ENCODE peak calls at places on chromosomes 7 and 10, in ten cellular contexts. One of them, this sample, is unnamed. For H3K9me3, the result is how much of the 10 kb centered on the place peaks cover.

GRCh38 chr10:44913312-44914079 is 2.4 kb downstream of the TMEM72 start:
- DNase-seq in GM23248: no peak
- DNase-seq in neuronal stem cell: no peak
- DNase-seq in K562: peak
- DNase-seq in H9: no peak
- DNase-seq in mammary epithelial cell: no peak
- DNase-seq in PC-3: no peak
- DNase-seq in fibroblast of lung: no peak
- DNase-seq in trophoblast cell: no peak
- DNase-seq in GM12878: no peak
- DNase-seq in this sample: peak

GRCh38 chr10:80542053-80542452 is 4.4 kb downstream of the SH2D4B start:
- DNase-seq in H9: no peak
- DNase-seq in GM12878: no peak
- DNase-seq in neuronal stem cell: no peak
- DNase-seq in fibroblast of lung: no peak
- DNase-seq in GM23248: no peak
- DNase-seq in trophoblast cell: no peak
- DNase-seq in mammary epithelial cell: peak
- DNase-seq in PC-3: no peak
- DNase-seq in K562: no peak
- DNase-seq in this sample: no peak

GRCh38 chr7:35261476-35262285 is 7.8 kb upstream of the TBX20 start:
- DNase-seq in GM23248: no peak
- DNase-seq in K562: no peak
- DNase-seq in neuronal stem cell: no peak
- DNase-seq in GM12878: no peak
- DNase-seq in PC-3: no peak
- DNase-seq in fibroblast of lung: no peak
- DNase-seq in H9: peak
- DNase-seq in mammary epithelial cell: no peak
- DNase-seq in trophoblast cell: no peak
- DNase-seq in this sample: no peak

GRCh38 chr7:121537031-121537430 is 140.9 kb upstream of the FAM3C start:
- DNase-seq in H9: no peak
- DNase-seq in GM23248: peak
- DNase-seq in K562: no peak
- DNase-seq in PC-3: no peak
- DNase-seq in mammary epithelial cell: no peak
- DNase-seq in fibroblast of lung: no peak
- DNase-seq in neuronal stem cell: no peak
- DNase-seq in GM12878: no peak
- DNase-seq in trophoblast cell: no peak
- DNase-seq in this sample: no peak

GRCh38 chr7:102119213-102119651 is 167.4 kb upstream of the SH2B2 start:
- DNase-seq in GM12878: no peak
- DNase-seq in K562: no peak
- DNase-seq in H9: no peak
- DNase-seq in PC-3: no peak
- DNase-seq in fibroblast of lung: peak
- DNase-seq in trophoblast cell: no peak
- DNase-seq in mammary epithelial cell: peak
- DNase-seq in neuronal stem cell: no peak
- DNase-seq in GM23248: no peak
- DNase-seq in this sample: no peak

GRCh38 chr7:128676665-128677064 is 4.6 kb downstream of the GARIN1A start:
- DNase-seq in mammary epithelial cell: no peak
- DNase-seq in H9: no peak
- DNase-seq in fibroblast of lung: no peak
- DNase-seq in trophoblast cell: no peak
- DNase-seq in neuronal stem cell: no peak
- DNase-seq in K562: no peak
- DNase-seq in PC-3: no peak
- DNase-seq in GM12878: no peak
- DNase-seq in GM23248: no peak
- DNase-seq in this sample: no peak

GRCh38 chr10:6721964-6722615 is 142.0 kb upstream of the PRKCQ start:
- DNase-seq in neuronal stem cell: no peak
- DNase-seq in PC-3: peak
- DNase-seq in fibroblast of lung: peak
- DNase-seq in trophoblast cell: peak
- DNase-seq in GM23248: peak
- DNase-seq in K562: no peak
- DNase-seq in mammary epithelial cell: peak
- DNase-seq in H9: no peak
- DNase-seq in GM12878: no peak
- DNase-seq in this sample: no peak

GRCh38 chr10:114665873-114666272 is 7.8 kb upstream of the ABLIM1 start:
- DNase-seq in trophoblast cell: no peak
- DNase-seq in GM23248: no peak
- DNase-seq in K562: no peak
- DNase-seq in GM12878: no peak
- DNase-seq in fibroblast of lung: no peak
- DNase-seq in PC-3: no peak
- DNase-seq in mammary epithelial cell: no peak
- DNase-seq in neuronal stem cell: no peak
- DNase-seq in H9: no peak
- DNase-seq in this sample: no peak

GRCh38 chr7:68936501-68936900 is 661.8 kb upstream of the AUTS2 start:
- DNase-seq in GM12878: no peak
- DNase-seq in fibroblast of lung: no peak
- DNase-seq in PC-3: no peak
- DNase-seq in H9: no peak
- DNase-seq in K562: no peak
- DNase-seq in trophoblast cell: no peak
- DNase-seq in GM23248: no peak
- DNase-seq in mammary epithelial cell: no peak
- DNase-seq in neuronal stem cell: no peak
- DNase-seq in this sample: no peak

GRCh38 chr10:124972637-124973036 is 30.7 kb downstream of the ZRANB1 start:
- DNase-seq in GM23248: no peak
- DNase-seq in GM12878: no peak
- DNase-seq in fibroblast of lung: no peak
- DNase-seq in PC-3: no peak
- DNase-seq in H9: no peak
- DNase-seq in neuronal stem cell: no peak
- DNase-seq in mammary epithelial cell: no peak
- DNase-seq in K562: no peak
- DNase-seq in trophoblast cell: no peak
- DNase-seq in this sample: no peak

GRCh38 chr10:70832852-70833542 is 17.2 kb downstream of the SGPL1 start:
- DNase-seq in H9: no peak
- DNase-seq in GM12878: no peak
- DNase-seq in GM23248: peak
- DNase-seq in fibroblast of lung: peak
- DNase-seq in PC-3: peak
- DNase-seq in K562: no peak
- DNase-seq in mammary epithelial cell: peak
- DNase-seq in trophoblast cell: peak
- DNase-seq in neuronal stem cell: no peak
- DNase-seq in this sample: no peak

GRCh38 chr7:99560834-99561734 is 2.6 kb downstream of the ZNF655 start:
- DNase-seq in trophoblast cell: no peak
- DNase-seq in GM23248: no peak
- DNase-seq in PC-3: no peak
- DNase-seq in K562: no peak
- DNase-seq in fibroblast of lung: no peak
- DNase-seq in H9: no peak
- DNase-seq in mammary epithelial cell: peak
- DNase-seq in neuronal stem cell: no peak
- DNase-seq in GM12878: no peak
- DNase-seq in this sample: no peak
- H3K9ac ChIP-seq in trophoblast cell: no peak
- H3K9ac ChIP-seq in GM23248: peak
- H3K9ac ChIP-seq in PC-3: no peak
- H3K9ac ChIP-seq in K562: peak
- H3K9ac ChIP-seq in fibroblast of lung: no peak
- H3K9ac ChIP-seq in H9: no peak
- H3K9ac ChIP-seq in mammary epithelial cell: peak
- H3K9ac ChIP-seq in neuronal stem cell: no peak
- H3K9ac ChIP-seq in GM12878: peak
- H3K9ac ChIP-seq in this sample: peak

GRCh38 chr10:109924100-109924499 is 789 bp upstream of the XPNPEP1 start:
- DNase-seq in GM12878: no peak
- DNase-seq in K562: no peak
- DNase-seq in fibroblast of lung: no peak
- DNase-seq in H9: no peak
- DNase-seq in GM23248: no peak
- DNase-seq in neuronal stem cell: no peak
- DNase-seq in PC-3: no peak
- DNase-seq in trophoblast cell: no peak
- DNase-seq in mammary epithelial cell: no peak
- DNase-seq in this sample: no peak
- H2AFZ ChIP-seq in GM12878: peak
- H2AFZ ChIP-seq in K562: peak
- H2AFZ ChIP-seq in fibroblast of lung: no peak
- H2AFZ ChIP-seq in H9: no peak
- H2AFZ ChIP-seq in GM23248: peak
- H2AFZ ChIP-seq in neuronal stem cell: peak
- H2AFZ ChIP-seq in PC-3: peak
- H2AFZ ChIP-seq in trophoblast cell: no peak
- H2AFZ ChIP-seq in mammary epithelial cell: peak
- H2AFZ ChIP-seq in this sample: peak

GRCh38 chr7:32515890-32516550 is 20.7 kb downstream of the AVL9 start:
- DNase-seq in H9: no peak
- DNase-seq in trophoblast cell: no peak
- DNase-seq in GM23248: peak
- DNase-seq in mammary epithelial cell: peak
- DNase-seq in GM12878: no peak
- DNase-seq in neuronal stem cell: no peak
- DNase-seq in K562: no peak
- DNase-seq in fibroblast of lung: no peak
- DNase-seq in PC-3: no peak
- DNase-seq in this sample: no peak
- H3K9me3 ChIP-seq in H9: under half
- H3K9me3 ChIP-seq in trophoblast cell: under half
- H3K9me3 ChIP-seq in GM23248: under half
- H3K9me3 ChIP-seq in mammary epithelial cell: under half
- H3K9me3 ChIP-seq in GM12878: under half
- H3K9me3 ChIP-seq in neuronal stem cell: half or more
- H3K9me3 ChIP-seq in K562: under half
- H3K9me3 ChIP-seq in fibroblast of lung: under half
- H3K9me3 ChIP-seq in PC-3: under half
- H3K9me3 ChIP-seq in this sample: half or more

GRCh38 chr10:55410415-55410885 is 609.4 kb upstream of the PCDH15 start:
- DNase-seq in H9: peak
- DNase-seq in K562: no peak
- DNase-seq in fibroblast of lung: peak
- DNase-seq in PC-3: peak
- DNase-seq in trophoblast cell: no peak
- DNase-seq in GM23248: peak
- DNase-seq in neuronal stem cell: peak
- DNase-seq in GM12878: no peak
- DNase-seq in mammary epithelial cell: no peak
- DNase-seq in this sample: no peak
- H3K9ac ChIP-seq in H9: no peak
- H3K9ac ChIP-seq in K562: no peak
- H3K9ac ChIP-seq in fibroblast of lung: no peak
- H3K9ac ChIP-seq in PC-3: no peak
- H3K9ac ChIP-seq in trophoblast cell: no peak
- H3K9ac ChIP-seq in GM23248: peak
- H3K9ac ChIP-seq in neuronal stem cell: no peak
- H3K9ac ChIP-seq in GM12878: no peak
- H3K9ac ChIP-seq in mammary epithelial cell: no peak
- H3K9ac ChIP-seq in this sample: no peak

DNA sequence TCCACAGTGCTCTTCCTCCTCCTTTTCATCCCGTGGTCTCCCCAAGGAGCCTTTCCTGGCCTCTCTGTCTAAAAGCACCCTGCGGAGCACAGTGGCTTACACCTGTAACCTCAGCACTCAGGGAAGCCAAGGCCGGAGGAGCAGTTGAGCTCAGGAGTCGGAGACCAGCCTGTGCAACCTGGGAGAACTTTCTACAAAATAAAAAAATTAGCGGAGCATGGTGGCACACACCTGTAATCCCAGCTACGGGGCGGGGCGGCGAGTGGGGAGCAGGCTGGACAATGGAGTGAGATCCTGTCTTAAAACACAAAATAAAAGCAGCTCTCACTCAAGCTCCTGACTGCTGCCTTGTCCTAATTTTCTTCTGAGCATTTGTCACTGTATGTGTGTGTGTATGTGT is 1.4 kb upstream of the COBL start:
- DNase-seq in K562: no peak
- DNase-seq in mammary epithelial cell: no peak
- DNase-seq in GM23248: no peak
- DNase-seq in fibroblast of lung: no peak
- DNase-seq in PC-3: no peak
- DNase-seq in GM12878: no peak
- DNase-seq in trophoblast cell: no peak
- DNase-seq in neuronal stem cell: no peak
- DNase-seq in H9: no peak
- DNase-seq in this sample: no peak
- H2AFZ ChIP-seq in K562: no peak
- H2AFZ ChIP-seq in mammary epithelial cell: no peak
- H2AFZ ChIP-seq in GM23248: no peak
- H2AFZ ChIP-seq in fibroblast of lung: no peak
- H2AFZ ChIP-seq in PC-3: no peak
- H2AFZ ChIP-seq in GM12878: no peak
- H2AFZ ChIP-seq in trophoblast cell: no peak
- H2AFZ ChIP-seq in neuronal stem cell: no peak
- H2AFZ ChIP-seq in H9: no peak
- H2AFZ ChIP-seq in this sample: no peak